ENCODE peak calls at places on chromosomes 6 and 20, in four cellular contexts. One of them, this sample, is unnamed. For H3K36me3, the result is how much of the 10 kb centered on the place peaks cover.

GRCh38 chr20:50456452-50457324 is 53.5 kb upstream of the PTPN1 start:
- DNase-seq in GM23338: no peak
- DNase-seq in OCI-LY7: peak
- DNase-seq in neural progenitor cell: no peak
- DNase-seq in this sample: no peak

GRCh38 chr6:111631930-111632460 is 26.3 kb upstream of the TRAF3IP2 start:
- DNase-seq in neural progenitor cell: no peak
- DNase-seq in OCI-LY7: no peak
- DNase-seq in GM23338: peak
- DNase-seq in this sample: peak

GRCh38 chr20:48649104-48649626 is 178.6 kb downstream of the PREX1 start:
- DNase-seq in neural progenitor cell: no peak
- DNase-seq in GM23338: no peak
- DNase-seq in OCI-LY7: no peak
- DNase-seq in this sample: no peak

GRCh38 chr6:43851204-43851855 is 81.3 kb downstream of the VEGFA start:
- DNase-seq in GM23338: peak
- DNase-seq in OCI-LY7: no peak
- DNase-seq in neural progenitor cell: no peak
- DNase-seq in this sample: peak

GRCh38 chr20:41169791-41170351 is 32.5 kb downstream of the PLCG1 start:
- DNase-seq in OCI-LY7: no peak
- DNase-seq in neural progenitor cell: no peak
- DNase-seq in GM23338: no peak
- DNase-seq in this sample: no peak

GRCh38 chr6:39365281-39366074 is 43.0 kb upstream of the KCNK16 start:
- DNase-seq in OCI-LY7: no peak
- DNase-seq in neural progenitor cell: no peak
- DNase-seq in GM23338: no peak
- DNase-seq in this sample: no peak

GRCh38 chr20:49747707-49748524 is 34.2 kb upstream of the B4GALT5 start:
- DNase-seq in OCI-LY7: no peak
- DNase-seq in GM23338: no peak
- DNase-seq in neural progenitor cell: no peak
- DNase-seq in this sample: peak

GRCh38 chr6:116513224-116513875 is 1.9 kb downstream of the CALHM5 start:
- DNase-seq in OCI-LY7: no peak
- DNase-seq in GM23338: no peak
- DNase-seq in neural progenitor cell: no peak
- DNase-seq in this sample: no peak

GRCh38 chr6:33587529-33588215 is 7.6 kb upstream of the BAK1 start:
- DNase-seq in OCI-LY7: no peak
- DNase-seq in GM23338: no peak
- DNase-seq in neural progenitor cell: no peak
- DNase-seq in this sample: no peak

DNA sequence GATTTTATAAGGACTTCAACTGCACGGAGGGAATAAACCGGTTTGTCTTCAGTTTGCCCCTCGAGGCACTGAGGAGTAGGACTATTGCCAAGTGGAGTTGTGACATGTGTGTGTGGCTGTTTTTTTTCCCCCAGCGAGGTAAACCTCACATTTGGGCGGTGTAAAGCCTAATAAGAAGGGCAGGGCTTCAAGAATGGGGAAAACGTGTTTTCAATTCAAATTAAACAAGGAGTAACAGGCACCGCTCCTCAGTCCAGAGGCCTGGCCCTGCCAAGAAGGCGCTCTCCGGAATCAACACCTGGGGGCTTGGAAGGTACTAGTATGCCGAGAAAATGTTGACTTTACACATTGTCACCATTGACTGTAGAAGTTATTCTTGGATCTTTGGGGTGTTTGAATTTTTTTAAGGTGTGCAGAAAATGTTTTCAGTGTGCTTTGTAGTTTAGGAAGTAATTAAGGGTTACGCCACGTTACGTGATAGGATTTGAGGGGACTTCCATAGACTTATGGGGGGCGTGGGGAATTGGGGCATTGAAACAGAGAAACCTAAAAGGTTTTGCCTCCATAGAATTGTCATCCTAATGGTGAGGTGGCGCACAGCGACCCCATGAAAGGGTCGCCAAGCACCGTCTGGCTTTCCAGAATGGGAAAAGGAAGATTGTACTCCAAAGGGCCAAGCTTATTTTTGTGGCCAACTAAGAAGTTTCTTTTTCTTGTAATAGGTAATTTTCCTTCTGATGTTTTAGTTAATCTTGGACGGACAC is 802 bp downstream of the ADGRG6 start:
- DNase-seq in OCI-LY7: no peak
- DNase-seq in GM23338: peak
- DNase-seq in neural progenitor cell: no peak
- DNase-seq in this sample: peak
- H3K4me3 ChIP-seq in OCI-LY7: no peak
- H3K4me3 ChIP-seq in GM23338: peak
- H3K4me3 ChIP-seq in neural progenitor cell: peak
- H3K4me3 ChIP-seq in this sample: peak

GRCh38 chr20:1286267-1287036 is 20.4 kb downstream of the SNPH start:
- DNase-seq in neural progenitor cell: no peak
- DNase-seq in GM23338: no peak
- DNase-seq in OCI-LY7: no peak
- DNase-seq in this sample: no peak

GRCh38 chr20:1283522-1284210 is 17.6 kb downstream of the SNPH start:
- DNase-seq in neural progenitor cell: no peak
- DNase-seq in GM23338: no peak
- DNase-seq in OCI-LY7: no peak
- DNase-seq in this sample: no peak

GRCh38 chr20:1291191-1291741 is 25.2 kb downstream of the SNPH start:
- DNase-seq in OCI-LY7: no peak
- DNase-seq in neural progenitor cell: no peak
- DNase-seq in GM23338: no peak
- DNase-seq in this sample: peak

GRCh38 chr20:1287306-1287705 is 21.2 kb downstream of the SNPH start:
- DNase-seq in OCI-LY7: no peak
- DNase-seq in GM23338: no peak
- DNase-seq in neural progenitor cell: no peak
- DNase-seq in this sample: no peak

GRCh38 chr20:1287787-1288569 is 21.9 kb downstream of the SNPH start:
- DNase-seq in GM23338: no peak
- DNase-seq in neural progenitor cell: no peak
- DNase-seq in OCI-LY7: no peak
- DNase-seq in this sample: no peak
- TF ChIP-seq EZH2phosphoT487 in GM23338: no peak
- TF ChIP-seq EZH2phosphoT487 in neural progenitor cell: no peak
- TF ChIP-seq EZH2phosphoT487 in OCI-LY7: no peak
- TF ChIP-seq EZH2phosphoT487 in this sample: no peak

GRCh38 chr20:35700625-35701148 is 1.5 kb downstream of the ROMO1 start:
- DNase-seq in OCI-LY7: no peak
- DNase-seq in GM23338: peak
- DNase-seq in neural progenitor cell: no peak
- DNase-seq in this sample: no peak

GRCh38 chr20:35702051-35702823 is 3.0 kb downstream of the ROMO1 start:
- DNase-seq in OCI-LY7: no peak
- DNase-seq in GM23338: no peak
- DNase-seq in neural progenitor cell: no peak
- DNase-seq in this sample: no peak

GRCh38 chr20:35708502-35708901 is 9.3 kb downstream of the ROMO1 start:
- DNase-seq in GM23338: no peak
- DNase-seq in neural progenitor cell: no peak
- DNase-seq in OCI-LY7: no peak
- DNase-seq in this sample: no peak

GRCh38 chr20:35702824-35703695 is 3.9 kb downstream of the ROMO1 start:
- DNase-seq in GM23338: no peak
- DNase-seq in neural progenitor cell: no peak
- DNase-seq in OCI-LY7: no peak
- DNase-seq in this sample: no peak

DNA sequence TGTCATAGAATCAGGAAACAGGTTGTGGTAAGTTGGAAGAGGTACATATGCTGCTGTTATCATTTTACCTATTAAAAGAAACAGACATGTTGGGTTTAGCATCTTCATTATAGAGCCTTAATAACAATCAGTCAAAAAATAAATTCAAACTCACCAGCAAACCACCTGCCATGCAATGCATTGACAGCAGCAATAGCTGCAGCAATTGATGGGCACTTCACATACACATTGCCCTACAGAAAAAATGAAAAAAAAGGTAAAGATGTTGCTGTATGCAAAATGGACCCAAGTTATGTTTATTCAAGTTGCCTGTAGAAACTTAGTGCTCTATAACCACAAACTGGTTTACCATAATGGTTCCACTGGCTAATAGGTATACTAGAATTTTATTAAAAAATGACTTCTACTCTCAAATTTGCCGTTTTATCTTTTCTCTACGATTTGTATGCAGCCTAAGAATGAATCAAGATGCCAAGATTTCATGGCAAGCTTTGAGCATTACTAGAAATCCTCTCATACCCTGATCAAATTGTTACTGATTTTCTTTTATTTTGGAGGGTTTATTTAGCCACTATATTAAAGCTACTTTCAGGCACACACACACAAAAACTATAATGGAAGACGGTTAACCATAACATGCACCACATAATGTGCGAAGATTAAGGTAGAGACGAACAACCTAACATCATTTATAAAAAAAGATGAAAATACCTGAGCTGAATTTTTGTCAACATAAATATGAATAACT is 5.5 kb downstream of the ROMO1 start:
- DNase-seq in OCI-LY7: no peak
- DNase-seq in neural progenitor cell: no peak
- DNase-seq in GM23338: no peak
- DNase-seq in this sample: no peak
- H3K36me3 ChIP-seq in OCI-LY7: half or more
- H3K36me3 ChIP-seq in neural progenitor cell: under half
- H3K36me3 ChIP-seq in GM23338: half or more
- H3K36me3 ChIP-seq in this sample: under half

GRCh38 chr20:35771367-35771688 is 487 bp upstream of the PHF20 start:
- DNase-seq in OCI-LY7: no peak
- DNase-seq in neural progenitor cell: no peak
- DNase-seq in GM23338: peak
- DNase-seq in this sample: no peak
- H3K4me3 ChIP-seq in OCI-LY7: peak
- H3K4me3 ChIP-seq in neural progenitor cell: no peak
- H3K4me3 ChIP-seq in GM23338: peak
- H3K4me3 ChIP-seq in this sample: no peak

GRCh38 chr20:1848378-1848777 is 46.8 kb upstream of the SIRPA start:
- DNase-seq in neural progenitor cell: no peak
- DNase-seq in GM23338: no peak
- DNase-seq in OCI-LY7: no peak
- DNase-seq in this sample: peak

GRCh38 chr20:1844723-1845523 is 50.3 kb upstream of the SIRPA start:
- DNase-seq in OCI-LY7: peak
- DNase-seq in GM23338: no peak
- DNase-seq in neural progenitor cell: no peak
- DNase-seq in this sample: peak

GRCh38 chr20:1847780-1848179 is 47.4 kb upstream of the SIRPA start:
- DNase-seq in OCI-LY7: no peak
- DNase-seq in neural progenitor cell: no peak
- DNase-seq in GM23338: no peak
- DNase-seq in this sample: no peak

GRCh38 chr20:1846341-1846740 is 48.9 kb upstream of the SIRPA start:
- DNase-seq in GM23338: no peak
- DNase-seq in OCI-LY7: no peak
- DNase-seq in neural progenitor cell: no peak
- DNase-seq in this sample: no peak

DNA sequence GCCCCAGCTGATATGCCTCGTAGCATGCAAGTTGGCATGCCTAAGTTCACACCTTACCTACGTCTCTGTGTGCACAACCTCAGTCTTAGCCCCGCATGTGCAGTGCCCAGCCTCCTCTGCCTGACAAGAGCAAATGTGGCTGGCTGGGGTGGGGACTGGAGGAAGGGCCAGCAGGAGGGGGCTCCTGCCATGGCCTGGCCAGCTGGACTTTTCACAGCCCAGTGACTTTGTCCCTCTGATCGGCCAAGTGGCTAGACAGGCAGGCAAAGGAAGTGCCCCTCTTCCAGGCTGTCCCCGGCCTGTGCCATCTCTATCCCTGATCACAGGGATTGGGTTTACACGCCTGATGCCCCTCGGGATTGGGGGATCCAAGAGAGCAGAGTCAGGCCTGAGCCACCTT is 49.5 kb upstream of the SIRPA start:
- DNase-seq in OCI-LY7: no peak
- DNase-seq in GM23338: no peak
- DNase-seq in neural progenitor cell: no peak
- DNase-seq in this sample: no peak
- TF ChIP-seq EZH2phosphoT487 in OCI-LY7: no peak
- TF ChIP-seq EZH2phosphoT487 in GM23338: no peak
- TF ChIP-seq EZH2phosphoT487 in neural progenitor cell: no peak
- TF ChIP-seq EZH2phosphoT487 in this sample: no peak

This sample was measured in hepatocyte.